ENCODE peak calls at places on chromosomes 13 and 19, in eight cellular contexts. One of them, this sample, is unnamed.
A peak's percentile ranks its signal among the peaks of the same experiment; 100 is the strongest.

GRCh38 chr13:41823486-41823885 is 137.4 kb downstream of the VWA8 start:
- DNase-seq in left kidney: no peak
- DNase-seq in SK-MEL-5: no peak
- DNase-seq in AG09309: no peak
- DNase-seq in NCI-H774: no peak
- DNase-seq in transverse colon: no peak
- DNase-seq in body of pancreas: no peak
- DNase-seq in cerebellum: no peak
- DNase-seq in this sample: peak; percentile 42

GRCh38 chr13:113123226-113124150 is 889 bp downstream of the F10 start:
- DNase-seq in left kidney: no peak
- DNase-seq in SK-MEL-5: peak; percentile 34
- DNase-seq in AG09309: no peak
- DNase-seq in NCI-H774: no peak
- DNase-seq in transverse colon: no peak
- DNase-seq in body of pancreas: no peak
- DNase-seq in cerebellum: no peak
- DNase-seq in this sample: no peak

GRCh38 chr19:3507371-3508120 is 1.4 kb downstream of the FZR1 start:
- DNase-seq in left kidney: peak; percentile 69
- DNase-seq in SK-MEL-5: no peak
- DNase-seq in AG09309: no peak
- DNase-seq in NCI-H774: no peak
- DNase-seq in transverse colon: peak; percentile 46
- DNase-seq in body of pancreas: peak; percentile 68
- DNase-seq in cerebellum: peak; percentile 35
- DNase-seq in this sample: peak; percentile 65

GRCh38 chr19:19746286-19747213 is 13.6 kb upstream of the ZNF14 start:
- DNase-seq in left kidney: no peak
- DNase-seq in SK-MEL-5: no peak
- DNase-seq in AG09309: no peak
- DNase-seq in NCI-H774: no peak
- DNase-seq in transverse colon: no peak
- DNase-seq in body of pancreas: no peak
- DNase-seq in cerebellum: no peak
- DNase-seq in this sample: peak; percentile 8

GRCh38 chr19:39252458-39252857 is 3.8 kb upstream of the IFNL4 start:
- DNase-seq in left kidney: no peak
- DNase-seq in SK-MEL-5: no peak
- DNase-seq in AG09309: no peak
- DNase-seq in NCI-H774: no peak
- DNase-seq in transverse colon: no peak
- DNase-seq in body of pancreas: no peak
- DNase-seq in cerebellum: no peak
- DNase-seq in this sample: no peak

GRCh38 chr19:38388310-38389100 is at the start of gene SPRED3:
- DNase-seq in left kidney: peak; percentile 91
- DNase-seq in SK-MEL-5: no peak
- DNase-seq in AG09309: no peak
- DNase-seq in NCI-H774: peak; percentile 53
- DNase-seq in transverse colon: no peak
- DNase-seq in body of pancreas: peak; percentile 56
- DNase-seq in cerebellum: peak; percentile 74
- DNase-seq in this sample: no peak

GRCh38 chr19:13092608-13093260 is 9.9 kb downstream of the LYL1 start:
- DNase-seq in left kidney: no peak
- DNase-seq in SK-MEL-5: no peak
- DNase-seq in AG09309: no peak
- DNase-seq in NCI-H774: no peak
- DNase-seq in transverse colon: no peak
- DNase-seq in body of pancreas: no peak
- DNase-seq in cerebellum: no peak
- DNase-seq in this sample: no peak

GRCh38 chr19:48480476-48481190 is 11.5 kb downstream of the CYTH2 start:
- DNase-seq in left kidney: peak; percentile 76
- DNase-seq in SK-MEL-5: no peak
- DNase-seq in AG09309: no peak
- DNase-seq in NCI-H774: no peak
- DNase-seq in transverse colon: peak; percentile 55
- DNase-seq in body of pancreas: peak; percentile 59
- DNase-seq in cerebellum: peak; percentile 73
- DNase-seq in this sample: no peak

GRCh38 chr19:37920591-37921450 is 13.8 kb downstream of the SIPA1L3 start:
- DNase-seq in left kidney: peak; percentile 44
- DNase-seq in SK-MEL-5: no peak
- DNase-seq in AG09309: no peak
- DNase-seq in NCI-H774: no peak
- DNase-seq in transverse colon: no peak
- DNase-seq in body of pancreas: peak; percentile 52
- DNase-seq in cerebellum: no peak
- DNase-seq in this sample: no peak

GRCh38 chr19:33370783-33371182 is 2.7 kb upstream of the CEBPG start:
- DNase-seq in left kidney: no peak
- DNase-seq in SK-MEL-5: no peak
- DNase-seq in AG09309: no peak
- DNase-seq in NCI-H774: no peak
- DNase-seq in transverse colon: no peak
- DNase-seq in body of pancreas: no peak
- DNase-seq in cerebellum: no peak
- DNase-seq in this sample: no peak

GRCh38 chr13:50290186-50290585 is 274.9 kb downstream of the KCNRG start:
- DNase-seq in left kidney: no peak
- DNase-seq in SK-MEL-5: no peak
- DNase-seq in AG09309: no peak
- DNase-seq in NCI-H774: no peak
- DNase-seq in transverse colon: no peak
- DNase-seq in body of pancreas: no peak
- DNase-seq in cerebellum: no peak
- DNase-seq in this sample: no peak

GRCh38 chr13:36282818-36283432 is 14.7 kb downstream of the CCDC169 start:
- DNase-seq in left kidney: peak; percentile 55
- DNase-seq in SK-MEL-5: peak; percentile 59
- DNase-seq in AG09309: no peak
- DNase-seq in NCI-H774: no peak
- DNase-seq in transverse colon: no peak
- DNase-seq in body of pancreas: no peak
- DNase-seq in cerebellum: peak; percentile 10
- DNase-seq in this sample: no peak

GRCh38 chr19:41687419-41687818 is 651 bp downstream of the CEACAM7 start:
- DNase-seq in left kidney: no peak
- DNase-seq in SK-MEL-5: no peak
- DNase-seq in AG09309: no peak
- DNase-seq in NCI-H774: no peak
- DNase-seq in transverse colon: no peak
- DNase-seq in body of pancreas: no peak
- DNase-seq in cerebellum: no peak
- DNase-seq in this sample: no peak

GRCh38 chr19:54345938-54346386 is 7.0 kb upstream of the LILRA4 start:
- DNase-seq in left kidney: no peak
- DNase-seq in SK-MEL-5: no peak
- DNase-seq in AG09309: no peak
- DNase-seq in NCI-H774: no peak
- DNase-seq in transverse colon: peak; percentile 24
- DNase-seq in body of pancreas: no peak
- DNase-seq in cerebellum: no peak
- DNase-seq in this sample: peak; percentile 15

This sample was measured in trophoblast cell.